ENCODE peak calls at places on chromosomes 11 and 22, in eight cellular contexts. G, E, N, X, P, Z, T and Q are unnamed samples.

GRCh38 chr22:26547426-26547825 is 35.2 kb upstream of the TFIP11 start:
- DNase-seq in G (peak; percentile 23), X (no peak), E (no peak), Z (no peak), T (no peak), P (no peak), N (peak; percentile 35), Q (peak; percentile 50)

GRCh38 chr11:14499178-14499559 is 442 bp downstream of the COPB1 start:
- DNase-seq in E (peak; percentile 33), Z (no peak), P (no peak), X (no peak), G (peak; percentile 41), T (no peak), N (peak; percentile 41), Q (peak; percentile 46)

GRCh38 chr11:62851807-62852522 is 12.6 kb upstream of the WDR74 start:
- DNase-seq in N (no peak), P (no peak), T (no peak), E (no peak), Z (no peak), X (no peak), G (no peak), Q (no peak)

GRCh38 chr11:116415095-116415494 is 357.7 kb downstream of the BUD13 start:
- DNase-seq in N (no peak), T (no peak), E (no peak), G (no peak), P (no peak), X (no peak), Z (no peak), Q (no peak)

GRCh38 chr11:132605794-132606570 is 926.3 kb downstream of the OPCML start:
- DNase-seq in N (no peak), P (no peak), E (no peak), Z (no peak), T (no peak), X (peak; percentile 6), G (no peak), Q (no peak)

GRCh38 chr22:49325531-49326395 is 501.9 kb downstream of the BRD1 start:
- DNase-seq in N (no peak), P (no peak), Z (peak; percentile 35), T (no peak), X (no peak), E (no peak), G (no peak), Q (peak; percentile 8)

GRCh38 chr11:130979386-130979972 is 63.2 kb upstream of the SNX19 start:
- DNase-seq in Z (no peak), T (no peak), N (no peak), P (peak; percentile 31), X (peak; percentile 18), E (no peak), G (no peak), Q (no peak)

GRCh38 chr11:92978226-92979111 is 9.0 kb downstream of the MTNR1B start:
- DNase-seq in E (no peak), X (no peak), T (peak; percentile 3), N (no peak), P (peak; percentile 85), Z (no peak), G (no peak), Q (no peak)

GRCh38 chr11:125935629-125936199 is 10.1 kb upstream of the VSIG10L2 start:
- DNase-seq in X (no peak), P (no peak), N (no peak), Z (no peak), T (no peak), E (no peak), G (no peak), Q (no peak)

GRCh38 chr22:42134033-42135020 is 3.7 kb upstream of the CYP2D6 start:
- DNase-seq in E (no peak), Z (no peak), G (no peak), T (no peak), P (no peak), N (no peak), X (no peak), Q (no peak)

GRCh38 chr11:75872887-75873416 is 57.9 kb downstream of the UVRAG start:
- DNase-seq in T (no peak), Z (no peak), G (no peak), P (no peak), N (no peak), X (no peak), E (no peak), Q (no peak)

GRCh38 chr11:17298302-17298701 is 21.8 kb downstream of the NUCB2 start:
- DNase-seq in X (no peak), T (no peak), Z (no peak), N (no peak), P (no peak), G (no peak), E (no peak), Q (peak; percentile 47)

GRCh38 chr22:38718414-38718813 is 12.7 kb downstream of the GTPBP1 start:
- DNase-seq in G (no peak), P (peak; percentile 47), X (peak; percentile 72), Z (no peak), E (no peak), N (no peak), T (no peak), Q (no peak)

GRCh38 chr22:26666035-26666338 is 8.6 kb downstream of the MIAT start:
- DNase-seq in E (no peak), P (no peak), G (no peak), Z (no peak), T (no peak), N (no peak), X (peak; percentile 61), Q (no peak)

GRCh38 chr11:61754534-61755482 is 2.4 kb downstream of the MYRF start:
- DNase-seq in G (no peak), E (no peak), Z (no peak), N (no peak), X (peak; percentile 75), T (no peak), P (no peak), Q (no peak)

GRCh38 chr11:66316849-66317251 is at the start of gene CD248:
- DNase-seq in N (peak; percentile 34), X (peak; percentile 47), G (no peak), Z (no peak), P (no peak), T (peak; percentile 13), E (no peak), Q (no peak)

GRCh38 chr11:73359930-73360742 is 16.1 kb upstream of the RELT start:
- DNase-seq in G (peak; percentile 46), E (no peak), N (peak; percentile 37), X (peak; percentile 42), Z (peak; percentile 65), T (no peak), P (peak; percentile 70), Q (peak; percentile 39)

GRCh38 chr11:33742249-33742851 is 6.1 kb upstream of the CD59 start:
- DNase-seq in T (no peak), Z (no peak), G (no peak), X (no peak), E (no peak), P (no peak), N (no peak), Q (no peak)

GRCh38 chr11:126282361-126282741 is 542 bp upstream of the TIRAP start:
- DNase-seq in P (peak; percentile 42), Z (peak; percentile 58), X (peak; percentile 39), T (peak; percentile 16), N (peak; percentile 38), E (peak; percentile 22), G (peak; percentile 35), Q (peak; percentile 43)

GRCh38 chr11:1652778-1653540 is 23.4 kb downstream of the KRTAP5-5 start:
- DNase-seq in Z (peak; percentile 90), N (peak; percentile 79), T (peak; percentile 65), P (no peak), G (peak; percentile 77), E (peak; percentile 80), X (peak; percentile 41), Q (peak; percentile 77)